ENCODE peak calls at places on chromosomes 13 and 19, in five cellular contexts. B, K, I, A and X are unnamed samples.

GRCh38 chr19:58409010-58409790 is 751 bp downstream of the ZNF584 start:
- DNase-seq in B (peak; percentile 34), K (peak; percentile 37), I (no peak), A (no peak), X (no peak)

GRCh38 chr19:19064098-19064722 is 416 bp downstream of the SLC25A42 start:
- DNase-seq in B (no peak), K (no peak), I (no peak), A (no peak), X (peak; percentile 14)

GRCh38 chr19:40539070-40539469 is 37.6 kb upstream of the SHKBP1 start:
- DNase-seq in B (no peak), K (peak; percentile 42), I (no peak), A (no peak), X (no peak)

GRCh38 chr13:81726037-81726726 is 1385.3 kb upstream of the SPRY2 start:
- DNase-seq in B (no peak), K (no peak), I (peak; percentile 7), A (no peak), X (peak; percentile 56)

GRCh38 chr13:44294868-44295267 is 78.8 kb upstream of the SERP2 start:
- DNase-seq in B (no peak), K (no peak), I (no peak), A (no peak), X (no peak)

GRCh38 chr19:11410682-11411081 is 8.4 kb downstream of the RGL3 start:
- DNase-seq in B (no peak), K (no peak), I (no peak), A (no peak), X (no peak)

GRCh38 chr13:35840991-35841604 is 290.1 kb downstream of the DCLK1 start:
- DNase-seq in B (no peak), K (no peak), I (no peak), A (no peak), X (no peak)

GRCh38 chr19:56573914-56574313 is 6.6 kb downstream of the ZNF470 start:
- DNase-seq in B (no peak), K (no peak), I (no peak), A (no peak), X (no peak)

GRCh38 chr19:38078302-38078930 is 145.6 kb downstream of the DPF1 start:
- DNase-seq in B (no peak), K (no peak), I (no peak), A (no peak), X (no peak)

GRCh38 chr19:42185281-42185680 is 32.2 kb downstream of the DEDD2 start:
- DNase-seq in B (no peak), K (no peak), I (no peak), A (no peak), X (no peak)

GRCh38 chr13:68125087-68125480 is 894.9 kb upstream of the PCDH9 start:
- DNase-seq in B (no peak), K (no peak), I (no peak), A (no peak), X (no peak)

GRCh38 chr19:33096005-33096404 is 15.0 kb downstream of the GPATCH1 start:
- DNase-seq in B (no peak), K (no peak), I (no peak), A (no peak), X (no peak)

GRCh38 chr13:24784319-24784718 is 20.4 kb downstream of the RNF17 start:
- DNase-seq in B (no peak), K (no peak), I (no peak), A (no peak), X (no peak)

DNA sequence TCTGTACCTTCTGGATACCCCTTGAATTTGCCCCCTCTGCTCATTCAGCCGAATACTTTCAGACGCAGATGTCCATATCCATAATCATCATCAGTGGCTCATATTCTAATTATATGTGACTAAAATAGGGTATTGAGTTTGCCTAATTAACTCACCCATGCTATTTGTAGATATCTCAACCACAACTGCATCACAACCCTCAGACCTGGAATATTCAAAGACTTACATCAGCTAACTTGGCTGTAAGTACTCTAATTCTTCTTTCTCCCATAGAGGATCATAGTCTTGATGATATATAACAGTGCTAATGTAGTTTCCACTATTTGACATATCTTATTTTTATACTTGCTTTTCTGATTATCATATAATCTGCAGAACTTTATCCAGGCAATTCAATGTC is 35.8 kb downstream of the RXFP2 start:
- DNase-seq in B (no peak), K (no peak), I (no peak), A (no peak), X (no peak)
- H3K27ac ChIP-seq in B (no peak overlapping the region), K (no peak overlapping the region), I (no peak overlapping the region), A (no peak overlapping the region), X (no peak overlapping the region)

GRCh38 chr13:113746671-113747070 is 12.4 kb upstream of the TMEM255B start:
- DNase-seq in B (no peak), K (no peak), I (no peak), A (no peak), X (no peak)

GRCh38 chr13:113743366-113744195 is 15.4 kb upstream of the TMEM255B start:
- DNase-seq in B (no peak), K (no peak), I (no peak), A (no peak), X (no peak)

GRCh38 chr13:113744197-113745000 is 14.6 kb upstream of the TMEM255B start:
- DNase-seq in B (no peak), K (no peak), I (no peak), A (no peak), X (no peak)

GRCh38 chr13:113746143-113746525 is 12.9 kb upstream of the TMEM255B start:
- DNase-seq in B (no peak), K (peak; percentile 34), I (no peak), A (no peak), X (no peak)

DNA sequence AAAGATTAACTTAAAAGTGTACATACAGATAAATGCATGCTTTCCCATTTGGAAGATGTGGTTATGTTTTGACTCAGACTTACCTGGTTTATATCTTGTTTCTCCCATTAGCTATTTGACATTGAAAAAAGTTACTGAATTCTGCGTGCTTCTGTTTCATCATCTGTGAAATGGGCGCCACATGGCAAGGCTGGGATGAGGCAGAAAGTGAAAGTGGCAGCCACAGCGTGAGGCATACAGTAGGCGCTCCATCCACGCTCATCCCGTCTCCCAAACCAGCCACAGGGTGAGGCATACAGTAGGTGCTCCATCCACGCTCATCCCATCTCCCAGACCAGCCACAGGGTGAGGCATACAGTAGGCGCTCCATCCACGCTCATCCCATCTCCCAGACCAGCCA is 14.0 kb upstream of the TMEM255B start:
- DNase-seq in B (no peak), K (no peak), I (no peak), A (no peak), X (no peak)
- H3K4me1 ChIP-seq in B (no peaks in the 10 kb centered on the region), K (no peaks in the 10 kb centered on the region), I (peaks cover 20% of the 10 kb centered on the region), A (peaks cover 14% of the 10 kb centered on the region), X (no peaks in the 10 kb centered on the region)

GRCh38 chr13:98142427-98143156 is at the start of gene FARP1:
- DNase-seq in B (peak; percentile 55), K (peak; percentile 89), I (peak; percentile 96), A (peak; percentile 74), X (peak; percentile 81)
- TF ChIP-seq POLR2AphosphoS5 in B (peak; percentile 60), K (no peak), I (no peak), A (no peak), X (no peak)

GRCh38 chr19:55473201-55473600 is 3.2 kb upstream of the ZNF628 start:
- DNase-seq in B (no peak), K (no peak), I (peak; percentile 22), A (no peak), X (no peak)
- H3K27ac ChIP-seq in B (no peak overlapping the region), K (no peak overlapping the region), I (no peak overlapping the region), A (no peak overlapping the region), X (no peak overlapping the region)

DNA sequence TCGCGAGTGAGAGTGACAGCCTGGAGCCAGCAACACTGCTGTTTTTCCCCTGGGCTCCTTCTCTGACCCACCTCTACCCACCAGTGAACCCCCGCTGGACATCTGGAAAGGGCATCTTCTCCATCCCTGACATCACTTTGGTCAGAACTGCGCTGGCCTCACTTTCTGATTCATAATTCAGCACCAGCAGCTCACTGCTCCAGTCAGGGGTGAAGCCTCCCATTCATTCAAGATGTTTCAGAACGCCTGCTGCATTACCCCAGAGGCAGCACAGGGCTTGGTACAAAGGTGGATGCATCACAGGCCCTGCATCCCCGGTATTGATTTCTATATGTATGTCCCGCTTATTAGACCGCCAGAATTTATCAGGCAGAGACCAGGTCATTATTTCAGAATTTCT is 182.8 kb upstream of the TSHZ3 start:
- DNase-seq in B (no peak), K (no peak), I (no peak), A (no peak), X (no peak)
- H3K4me1 ChIP-seq in B (no peaks in the 10 kb centered on the region), K (no peaks in the 10 kb centered on the region), I (no peaks in the 10 kb centered on the region), A (no peaks in the 10 kb centered on the region), X (no peaks in the 10 kb centered on the region)

GRCh38 chr13:99383946-99384345 is 76.7 kb upstream of the GPR183 start:
- DNase-seq in B (no peak), K (no peak), I (no peak), A (no peak), X (no peak)

GRCh38 chr13:99383511-99383921 is 76.3 kb upstream of the GPR183 start:
- DNase-seq in B (no peak), K (no peak), I (no peak), A (no peak), X (no peak)

GRCh38 chr13:99384468-99384867 is 77.3 kb upstream of the GPR183 start:
- DNase-seq in B (no peak), K (no peak), I (no peak), A (no peak), X (no peak)

GRCh38 chr13:99380921-99381645 is 73.9 kb upstream of the GPR183 start:
- DNase-seq in B (no peak), K (no peak), I (no peak), A (no peak), X (no peak)

DNA sequence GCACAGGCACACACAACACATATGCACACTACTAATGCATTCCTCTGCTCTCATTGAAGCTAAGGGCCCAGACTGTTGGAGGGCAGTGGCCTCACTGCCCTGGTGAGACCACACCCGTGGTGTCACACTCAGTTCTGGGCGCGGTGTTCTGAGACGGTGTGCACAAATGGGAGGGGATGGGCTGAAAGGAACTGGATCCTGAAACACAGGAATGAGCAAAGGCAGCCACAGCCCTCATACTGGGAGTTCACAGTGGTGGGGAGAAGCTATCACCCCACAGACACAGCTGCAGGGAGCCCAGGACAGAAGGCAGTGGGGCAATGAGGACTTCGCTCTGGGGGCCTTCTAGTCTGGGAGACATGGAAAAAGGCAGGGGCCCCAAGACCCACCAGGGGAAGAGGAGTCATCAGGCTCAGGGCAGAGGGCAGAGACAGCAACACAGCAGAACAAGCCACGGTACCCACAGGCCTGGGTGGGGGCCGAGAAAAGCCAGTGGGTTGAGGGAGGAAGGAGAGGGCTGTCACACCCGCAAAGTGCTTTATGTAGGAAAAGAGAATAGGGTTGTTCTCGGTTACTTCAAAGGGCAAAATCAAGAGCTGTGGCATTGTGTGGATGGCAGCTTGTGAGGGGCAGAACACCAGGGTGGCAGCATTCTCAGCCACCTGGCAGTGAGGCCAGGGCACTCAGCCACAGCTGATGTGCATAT is 75.4 kb upstream of the GPR183 start:
- DNase-seq in B (no peak), K (no peak), I (no peak), A (no peak), X (no peak)
- TF ChIP-seq POLR2AphosphoS5 in B (no peak), K (no peak), I (no peak), A (no peak), X (no peak)

GRCh38 chr19:14494451-14494850 is 1.5 kb downstream of the GIPC1 start:
- DNase-seq in B (no peak), K (no peak), I (no peak), A (no peak), X (no peak)
- H3K27ac ChIP-seq in B (no peak overlapping the region), K (no peak overlapping the region), I (peak overlapping the region; percentile 88), A (peak overlapping the region; percentile 94), X (no peak overlapping the region)

DNA sequence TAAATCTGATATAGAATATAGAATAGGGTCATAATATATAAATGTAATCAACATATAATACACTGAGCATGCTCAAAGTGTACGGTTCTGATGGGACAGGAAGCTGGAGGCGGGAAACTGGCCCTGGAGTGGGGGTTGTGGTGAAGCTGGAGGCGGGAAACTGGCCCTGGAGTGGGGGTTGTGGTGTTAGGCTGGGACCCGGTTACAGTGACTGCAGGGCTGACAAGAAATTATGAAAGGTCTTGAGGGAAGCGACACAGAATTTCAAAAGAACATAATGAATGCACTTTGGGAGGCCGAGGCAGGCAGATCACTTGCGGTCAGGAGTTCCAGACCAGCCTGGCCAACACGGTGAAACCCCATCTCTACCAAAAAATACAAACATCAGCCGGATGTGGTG is 61.6 kb downstream of the GADD45B start:
- DNase-seq in B (no peak), K (no peak), I (no peak), A (no peak), X (no peak)
- H3K4me1 ChIP-seq in B (peaks cover 45% of the 10 kb centered on the region), K (peaks cover 21% of the 10 kb centered on the region), I (peaks cover 26% of the 10 kb centered on the region), A (peaks cover 25% of the 10 kb centered on the region), X (peaks cover 22% of the 10 kb centered on the region)